ENCODE peak calls at places on chromosomes 5 and 9, in eight cellular contexts. Q is SJSA1, F is NT2/D1, T is A549, O is GM23248, V is left ventricle myocardium inferior, N is SK-N-SH, A is mammary epithelial cell. I is an unnamed sample. For H3K4me1, the result is how much of the 10 kb centered on the place peaks cover.

GRCh38 chr5:143355710-143356109 is 47.8 kb downstream of the NR3C1 start:
- DNase-seq in A (peak), F (peak), T (peak), O (peak), N (peak), Q (peak), V (peak), I (peak)

GRCh38 chr9:124269556-124269955 is 11.8 kb downstream of the NEK6 start:
- DNase-seq in N (no peak), Q (no peak), A (no peak), T (no peak), O (no peak), V (no peak), F (no peak), I (no peak)

GRCh38 chr9:111603041-111603440 is 3.6 kb upstream of the PTGR1 start:
- DNase-seq in T (no peak), O (no peak), V (no peak), N (no peak), Q (no peak), F (no peak), A (no peak), I (no peak)

GRCh38 chr5:98794001-98794400 is 20.5 kb downstream of the RGMB start:
- DNase-seq in T (no peak), F (no peak), V (no peak), O (peak), N (no peak), Q (no peak), A (no peak), I (no peak)

GRCh38 chr5:130571076-130571475 is 594.0 kb downstream of the HINT1 start:
- DNase-seq in O (no peak), A (peak), F (no peak), N (no peak), V (no peak), Q (no peak), T (no peak), I (no peak)

GRCh38 chr9:102855646-102856045 is 139.5 kb upstream of the CYLC2 start:
- DNase-seq in F (no peak), N (no peak), Q (no peak), V (no peak), T (no peak), O (no peak), A (no peak), I (no peak)

GRCh38 chr5:65816729-65817128 is 94.7 kb downstream of the NLN start:
- DNase-seq in T (no peak), O (no peak), F (no peak), V (no peak), Q (no peak), N (no peak), A (no peak), I (no peak)

GRCh38 chr5:68331202-68332108 is 115.9 kb downstream of the PIK3R1 start:
- DNase-seq in F (no peak), O (peak), Q (no peak), T (no peak), A (peak), N (no peak), V (no peak), I (no peak)

GRCh38 chr5:117095803-117096332 is 521.2 kb upstream of the SEMA6A start:
- DNase-seq in N (no peak), T (no peak), A (no peak), V (no peak), F (no peak), Q (no peak), O (no peak), I (no peak)

GRCh38 chr9:27379311-27380236 is 82.6 kb upstream of the EQTN start:
- DNase-seq in O (no peak), A (no peak), Q (no peak), N (no peak), F (no peak), V (no peak), T (peak), I (no peak)

GRCh38 chr9:6915635-6916034 is 157.9 kb downstream of the KDM4C start:
- DNase-seq in T (no peak), N (no peak), F (no peak), V (no peak), Q (no peak), O (no peak), A (no peak), I (no peak)

GRCh38 chr5:42676362-42676761 is 80.3 kb upstream of the CCDC152 start:
- DNase-seq in F (no peak), Q (no peak), T (no peak), N (no peak), V (no peak), A (no peak), O (no peak), I (no peak)

GRCh38 chr5:14186132-14186830 is 43.1 kb downstream of the TRIO start:
- DNase-seq in Q (peak), N (no peak), A (peak), F (no peak), O (peak), V (no peak), T (no peak), I (no peak)

GRCh38 chr5:86861514-86861913 is 243.8 kb downstream of the COX7C start:
- DNase-seq in F (no peak), T (no peak), A (no peak), N (no peak), Q (no peak), O (no peak), V (no peak), I (no peak)

GRCh38 chr5:118008779-118009178 is 979.6 kb downstream of the DTWD2 start:
- DNase-seq in F (no peak), O (no peak), A (no peak), T (no peak), N (no peak), Q (no peak), V (no peak), I (peak)

GRCh38 chr9:123997665-123998277 is 13.8 kb upstream of the LHX2 start:
- DNase-seq in Q (no peak), A (peak), V (peak), T (no peak), F (no peak), O (no peak), N (no peak), I (peak)

GRCh38 chr5:122130152-122130551 is 806 bp downstream of the ZNF474 start:
- DNase-seq in Q (no peak), A (no peak), T (no peak), N (no peak), V (no peak), O (no peak), F (no peak), I (no peak)

GRCh38 chr5:122008061-122008460 is 46.3 kb downstream of the SRFBP1 start:
- DNase-seq in T (no peak), V (no peak), O (no peak), A (no peak), F (no peak), Q (no peak), N (no peak), I (no peak)

GRCh38 chr5:141516648-141517025 is 27.8 kb downstream of the PCDHGC5 start:
- DNase-seq in O (peak), V (no peak), Q (no peak), F (no peak), T (no peak), A (no peak), N (no peak), I (no peak)

GRCh38 chr5:82115858-82116257 is 144.0 kb downstream of the ATG10 start:
- DNase-seq in O (no peak), T (no peak), V (no peak), A (no peak), N (no peak), Q (no peak), F (no peak), I (no peak)

GRCh38 chr5:103602465-103602864 is 39.9 kb upstream of the NUDT12 start:
- DNase-seq in A (no peak), F (no peak), V (no peak), T (no peak), Q (no peak), N (no peak), O (no peak), I (no peak)

GRCh38 chr5:102262688-102263087 is 33.4 kb downstream of the SLCO4C1 start:
- DNase-seq in T (no peak), O (no peak), A (no peak), V (no peak), F (no peak), N (no peak), Q (no peak), I (no peak)

GRCh38 chr9:37486616-37487544 is 1.1 kb downstream of the POLR1E start:
- DNase-seq in A (peak), O (peak), Q (peak), T (no peak), N (peak), V (peak), F (no peak), I (no peak)

GRCh38 chr5:159605585-159605984 is 275.3 kb upstream of the IL12B start:
- DNase-seq in F (no peak), N (no peak), A (no peak), V (peak), O (no peak), T (no peak), Q (no peak), I (no peak)

GRCh38 chr5:1637639-1638481 is 114.1 kb upstream of the LPCAT1 start:
- DNase-seq in O (no peak), N (no peak), T (no peak), F (no peak), A (no peak), V (no peak), Q (no peak), I (no peak)

DNA sequence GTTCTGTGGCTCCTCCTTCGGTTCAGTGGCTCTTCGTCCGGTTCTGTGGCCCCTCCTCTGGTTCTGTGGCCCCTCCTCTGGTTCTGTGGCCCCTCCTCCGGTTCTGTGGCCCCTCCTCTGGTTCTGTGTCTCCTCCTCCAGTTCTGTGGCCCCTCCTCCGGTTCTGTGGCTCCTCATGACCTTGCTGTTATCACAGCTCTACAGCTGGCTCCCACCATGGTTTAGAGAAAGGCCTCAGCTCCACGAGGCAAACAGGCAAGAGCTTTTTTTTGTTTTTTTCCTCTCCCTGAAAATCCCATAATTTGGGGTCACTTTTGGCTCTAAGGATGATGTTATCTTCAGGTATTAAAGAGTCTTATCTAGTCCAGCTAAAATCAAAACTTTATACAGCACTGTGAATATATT is 31.8 kb downstream of the C5orf15 start:
- DNase-seq in A (no peak), F (no peak), N (no peak), V (no peak), O (no peak), Q (no peak), T (no peak), I (no peak)
- H3K4me1 ChIP-seq in A (under half), F (under half), N (under half), V (under half), O (under half), Q (under half), T (under half), I (under half)

DNA sequence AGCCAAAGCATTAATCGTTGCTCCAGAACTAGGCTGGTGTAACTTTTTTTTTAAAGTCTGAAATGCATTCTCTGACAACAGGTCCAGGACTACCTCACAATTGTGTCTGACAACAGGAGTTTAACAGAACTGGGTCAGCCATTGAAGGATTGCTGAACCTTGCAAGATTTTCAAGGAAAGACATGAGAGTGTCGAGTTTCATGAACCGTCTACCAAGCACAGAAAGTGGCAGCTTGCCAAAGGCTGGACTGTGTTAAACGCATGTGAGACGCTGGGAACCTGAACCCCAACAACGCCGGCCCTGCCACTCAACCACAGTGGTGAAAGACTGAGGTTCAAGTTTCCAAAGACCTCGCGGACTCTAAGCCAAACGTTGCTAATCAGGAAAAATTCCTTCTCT is 79.1 kb downstream of the LHFPL2 start:
- DNase-seq in N (no peak), F (no peak), Q (no peak), A (no peak), V (no peak), O (peak), T (no peak), I (peak)
- H3K4me1 ChIP-seq in N (under half), F (under half), Q (under half), A (under half), V (half or more), O (under half), T (under half), I (under half)

GRCh38 chr5:151098185-151098813 is 17.5 kb upstream of the TNIP1 start:
- DNase-seq in T (no peak), Q (no peak), F (no peak), N (no peak), A (no peak), V (no peak), O (no peak), I (no peak)

GRCh38 chr5:151094861-151095260 is 14.0 kb upstream of the TNIP1 start:
- DNase-seq in T (no peak), O (peak), Q (no peak), A (no peak), F (no peak), N (no peak), V (no peak), I (no peak)

GRCh38 chr5:151095341-151096000 is 14.6 kb upstream of the TNIP1 start:
- DNase-seq in T (no peak), Q (peak), O (peak), N (peak), F (no peak), V (peak), A (no peak), I (no peak)

GRCh38 chr5:151096001-151096373 is 15.2 kb upstream of the TNIP1 start:
- DNase-seq in O (no peak), T (no peak), N (no peak), Q (no peak), A (no peak), F (no peak), V (no peak), I (no peak)

GRCh38 chr5:151097081-151097480 is 16.2 kb upstream of the TNIP1 start:
- DNase-seq in Q (no peak), N (no peak), O (no peak), A (no peak), T (no peak), F (no peak), V (no peak), I (no peak)
- H3K4me1 ChIP-seq in Q (under half), N (under half), O (under half), A (under half), T (under half), F (under half), V (half or more), I (under half)

DNA sequence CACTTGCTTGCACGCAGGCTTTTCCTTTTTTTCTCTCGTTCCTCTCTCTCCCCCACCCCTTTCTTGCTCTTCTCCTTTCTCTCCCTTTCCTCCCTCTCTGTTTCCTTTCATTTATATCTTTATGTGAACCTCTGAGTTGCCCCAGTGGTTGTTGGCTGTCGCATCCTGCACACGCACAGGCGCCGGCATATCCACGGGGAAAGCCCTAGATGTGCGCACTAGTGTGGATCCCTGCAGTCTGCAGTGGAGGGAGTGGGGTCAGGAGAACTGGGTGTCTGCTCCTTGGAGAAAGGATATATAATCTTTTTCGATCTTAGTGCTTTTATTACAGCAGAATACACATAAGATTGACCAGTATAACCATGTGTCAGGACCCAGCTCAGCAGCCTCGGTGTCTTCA is 223.5 kb downstream of the FANCC start:
- DNase-seq in V (no peak), N (no peak), F (no peak), T (no peak), A (no peak), Q (no peak), O (no peak), I (no peak)
- H3K4me1 ChIP-seq in V (half or more), N (under half), F (under half), T (half or more), A (under half), Q (half or more), O (under half), I (under half)

GRCh38 chr5:172770675-172771438 is at the start of gene DUSP1:
- DNase-seq in A (peak), F (peak), Q (peak), V (peak), N (peak), T (peak), O (peak), I (peak)
- H3K4me1 ChIP-seq in A (half or more), F (under half), Q (half or more), V (half or more), N (under half), T (under half), O (under half), I (under half)

DNA sequence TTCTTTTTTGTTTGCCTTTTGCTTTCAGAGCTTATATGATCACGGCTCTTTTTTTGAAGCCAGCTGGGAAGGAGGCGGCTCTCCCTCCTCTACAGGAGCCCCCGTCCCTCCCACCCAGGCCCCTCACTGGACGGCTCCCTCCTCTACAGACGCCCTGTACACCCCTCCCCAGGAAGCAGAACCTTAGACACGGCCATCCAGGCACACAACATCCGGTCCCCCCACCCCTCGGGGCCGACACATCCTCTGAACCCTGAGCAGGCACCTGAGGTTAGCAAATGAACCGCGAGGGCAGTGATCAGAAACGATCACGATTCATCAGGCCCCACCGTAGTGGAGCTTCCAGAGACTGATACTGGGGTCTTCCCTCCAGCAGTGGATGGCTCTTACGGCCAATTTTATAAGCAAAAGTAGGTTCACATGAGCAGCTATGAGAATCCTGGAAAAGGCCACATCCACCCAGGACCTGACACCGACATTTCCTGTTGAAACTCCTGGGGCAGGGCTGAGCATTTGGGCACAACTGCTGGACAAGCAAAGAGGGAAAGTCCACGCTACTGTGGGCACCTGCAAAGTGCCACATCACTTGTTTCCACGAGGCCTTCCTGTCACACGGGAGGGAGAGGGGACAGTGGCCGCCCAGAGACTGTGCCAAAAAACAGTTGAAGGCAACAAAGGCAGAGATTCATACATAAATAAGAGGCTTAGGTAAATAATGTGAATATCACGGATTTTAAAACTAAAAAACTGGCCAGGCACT is 78.9 kb downstream of the SEMA4D start:
- DNase-seq in A (no peak), N (no peak), T (no peak), Q (no peak), O (no peak), V (no peak), F (no peak), I (no peak)
- H3K4me1 ChIP-seq in A (under half), N (under half), T (under half), Q (under half), O (under half), V (under half), F (under half), I (under half)

DNA sequence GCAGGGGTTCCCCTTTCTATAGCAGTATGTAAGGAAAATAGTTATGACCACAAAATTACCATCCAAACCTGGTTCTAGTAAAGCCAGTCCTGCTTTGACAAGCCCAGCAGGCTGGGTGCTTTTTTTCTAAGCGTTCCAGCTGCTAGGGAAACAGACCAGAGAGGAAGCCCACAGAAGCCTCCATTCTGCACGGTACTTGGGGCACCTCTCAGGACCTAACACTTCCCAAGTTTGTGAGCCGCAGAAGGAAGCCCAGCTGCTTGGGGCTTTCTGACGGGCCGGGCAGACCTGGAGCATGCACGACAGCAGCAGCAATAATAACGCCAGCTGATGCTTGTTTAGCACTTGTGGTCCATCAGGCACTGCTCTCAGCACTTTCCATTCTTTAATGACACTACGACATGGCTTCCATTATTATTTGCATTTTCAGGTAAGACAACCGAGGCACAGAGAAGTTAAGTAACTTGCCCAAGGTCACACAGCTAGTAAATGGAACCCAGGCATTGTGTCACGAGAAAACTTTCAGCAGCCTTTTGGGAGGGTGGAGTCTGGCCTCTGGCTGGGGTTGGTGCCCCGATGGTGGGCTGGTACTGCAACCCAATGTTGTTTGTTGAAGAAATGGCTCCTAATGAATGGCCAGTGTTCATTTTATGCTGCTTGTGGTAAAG is 15.4 kb downstream of the LMX1B start:
- DNase-seq in F (no peak), O (no peak), A (no peak), V (no peak), T (no peak), N (no peak), Q (no peak), I (no peak)
- H3K4me1 ChIP-seq in F (under half), O (under half), A (half or more), V (under half), T (under half), N (under half), Q (under half), I (under half)

GRCh38 chr9:127569819-127570401 is 42.2 kb upstream of the STXBP1 start:
- DNase-seq in F (no peak), Q (peak), O (peak), T (no peak), N (no peak), V (no peak), A (peak), I (no peak)

GRCh38 chr9:127574089-127574921 is 37.8 kb upstream of the STXBP1 start:
- DNase-seq in V (no peak), Q (peak), T (peak), O (peak), N (no peak), A (peak), F (no peak), I (peak)

GRCh38 chr9:127575875-127576778 is 36.0 kb upstream of the STXBP1 start:
- DNase-seq in Q (no peak), V (no peak), N (no peak), T (no peak), O (no peak), F (no peak), A (no peak), I (no peak)

GRCh38 chr9:127570533-127571111 is 41.5 kb upstream of the STXBP1 start:
- DNase-seq in V (no peak), O (no peak), A (no peak), T (no peak), Q (no peak), N (peak), F (no peak), I (no peak)

GRCh38 chr9:127572961-127573727 is 38.9 kb upstream of the STXBP1 start:
- DNase-seq in T (no peak), Q (peak), A (no peak), O (peak), F (no peak), V (no peak), N (no peak), I (no peak)
- H3K4me1 ChIP-seq in T (half or more), Q (half or more), A (under half), O (under half), F (under half), V (under half), N (under half), I (under half)

GRCh38 chr5:60507687-60508086 is 192.3 kb downstream of the DEPDC1B start:
- DNase-seq in V (no peak), O (no peak), T (no peak), F (no peak), N (no peak), A (no peak), Q (no peak), I (no peak)

GRCh38 chr5:60509519-60509918 is 190.4 kb downstream of the DEPDC1B start:
- DNase-seq in V (no peak), T (no peak), N (no peak), F (no peak), Q (no peak), A (no peak), O (no peak), I (no peak)

GRCh38 chr5:60510049-60510448 is 189.9 kb downstream of the DEPDC1B start:
- DNase-seq in V (no peak), O (no peak), N (no peak), A (no peak), T (no peak), F (no peak), Q (no peak), I (no peak)

GRCh38 chr5:60514152-60514551 is 185.8 kb downstream of the DEPDC1B start:
- DNase-seq in T (no peak), N (no peak), Q (no peak), V (no peak), F (no peak), O (no peak), A (no peak), I (no peak)

GRCh38 chr5:60510663-60511062 is 189.3 kb downstream of the DEPDC1B start:
- DNase-seq in O (no peak), T (no peak), A (no peak), Q (no peak), V (no peak), F (no peak), N (no peak), I (no peak)
- H3K4me1 ChIP-seq in O (under half), T (under half), A (under half), Q (under half), V (under half), F (under half), N (under half), I (under half)